ENCODE peak calls at places on chromosome 4, in six cellular contexts. M is progenitor cell of endocrine pancreas; L is psoas muscle; H is activated naive CD8-positive, alpha-beta T cell treated with anti-CD3 and anti-CD28 coated beads, Interleukin-2, amount 10 ng/mL, durations not matched to agents 7 days and 5 days; B is cardiac fibroblast; T is endothelial cell. K is an unnamed sample.

GRCh38 chr4:38242822-38243384 is 282.7 kb downstream of the PTTG2 start:
- DNase-seq in L (no peak), T (no peak), B (no peak), H (no peak), M (no peak), K (no peak)

GRCh38 chr4:99136329-99136728 is 7.8 kb downstream of the ADH4 start:
- DNase-seq in M (no peak), B (no peak), T (no peak), H (no peak), L (no peak), K (no peak)

GRCh38 chr4:36226430-36227227 is 17.7 kb downstream of the ARAP2 start:
- DNase-seq in T (no peak), H (no peak), L (no peak), M (no peak), B (no peak), K (no peak)

GRCh38 chr4:169565606-169566351 is 46.6 kb downstream of the NEK1 start:
- DNase-seq in L (no peak), M (no peak), B (peak), T (no peak), H (no peak), K (no peak)

GRCh38 chr4:148510211-148510610 is 68.0 kb upstream of the NR3C2 start:
- DNase-seq in H (no peak), T (no peak), M (no peak), L (no peak), B (no peak), K (no peak)

GRCh38 chr4:162475221-162475620 is 311.4 kb upstream of the FSTL5 start:
- DNase-seq in T (no peak), M (no peak), H (no peak), B (no peak), L (no peak), K (no peak)

GRCh38 chr4:10421344-10422055 is 35.7 kb downstream of the ZNF518B start:
- DNase-seq in B (no peak), H (no peak), L (no peak), T (no peak), M (no peak), K (no peak)

GRCh38 chr4:185395255-185395955 is at the start of gene LRP2BP:
- DNase-seq in M (no peak), L (no peak), T (no peak), H (no peak), B (no peak), K (no peak)

GRCh38 chr4:7067147-7067522 is 729 bp downstream of the GRPEL1 start:
- DNase-seq in T (no peak), L (peak), M (no peak), B (peak), H (no peak), K (peak)

GRCh38 chr4:151432654-151433053 is 23.7 kb downstream of the FHIP1A start:
- DNase-seq in M (no peak), B (no peak), L (no peak), H (no peak), T (no peak), K (no peak)

GRCh38 chr4:131499139-131499873 is 1649.8 kb upstream of the PCDH10 start:
- DNase-seq in M (no peak), L (no peak), H (no peak), T (no peak), B (peak), K (no peak)

GRCh38 chr4:146336413-146336807 is 122.1 kb downstream of the REELD1 start:
- DNase-seq in B (no peak), M (no peak), H (no peak), L (no peak), T (no peak), K (no peak)

GRCh38 chr4:47287735-47288134 is 175.8 kb downstream of the COMMD8 start:
- DNase-seq in T (no peak), H (no peak), B (peak), L (no peak), M (no peak), K (peak)

GRCh38 chr4:156109943-156110925 is 156.6 kb upstream of the CTSO start:
- DNase-seq in T (no peak), M (no peak), B (peak), L (no peak), H (no peak), K (peak)

GRCh38 chr4:138851626-138852443 is 163.7 kb upstream of the NOCT start:
- DNase-seq in L (no peak), H (no peak), M (no peak), T (no peak), B (peak), K (no peak)

GRCh38 chr4:124334119-124334518 is 378.4 kb downstream of the ANKRD50 start:
- DNase-seq in M (no peak), L (no peak), B (peak), T (peak), H (no peak), K (no peak)

GRCh38 chr4:108683479-108683878 is 33.1 kb downstream of the OSTC start:
- DNase-seq in T (no peak), M (no peak), L (no peak), H (no peak), B (peak), K (no peak)

GRCh38 chr4:6898763-6899162 is 10.9 kb upstream of the TBC1D14 start:
- DNase-seq in M (no peak), L (no peak), B (no peak), T (no peak), H (no peak), K (no peak)

GRCh38 chr4:72536443-72536842 is 32.6 kb downstream of the ADAMTS3 start:
- DNase-seq in T (no peak), M (no peak), H (no peak), B (no peak), L (no peak), K (no peak)

GRCh38 chr4:170229021-170229420 is 139.3 kb upstream of the AADAT start:
- DNase-seq in H (no peak), B (no peak), T (no peak), L (no peak), M (no peak), K (no peak)

GRCh38 chr4:77501240-77501639 is 104.4 kb upstream of the CXCL13 start:
- DNase-seq in B (peak), M (no peak), H (no peak), L (no peak), T (no peak), K (no peak)

GRCh38 chr4:82372502-82372873 is 1.3 kb downstream of the HNRNPD start:
- DNase-seq in L (peak), T (peak), B (peak), M (no peak), H (peak), K (no peak)

GRCh38 chr4:7771056-7771455 is 168.6 kb downstream of the AFAP1 start:
- DNase-seq in L (no peak), T (no peak), H (no peak), B (no peak), M (no peak), K (no peak)

GRCh38 chr4:166924456-166924855 is 309.8 kb downstream of the SPOCK3 start:
- DNase-seq in B (no peak), T (no peak), H (no peak), M (no peak), L (no peak), K (no peak)

GRCh38 chr4:101282076-101282844 is 65.1 kb downstream of the PPP3CA start:
- DNase-seq in M (no peak), B (no peak), L (no peak), T (no peak), H (no peak), K (peak)

GRCh38 chr4:105106416-105106815 is 40.3 kb upstream of the TET2 start:
- DNase-seq in H (no peak), L (no peak), B (no peak), T (no peak), M (no peak), K (no peak)

GRCh38 chr4:147299205-147299604 is 181.7 kb upstream of the EDNRA start:
- DNase-seq in T (no peak), B (no peak), M (no peak), H (no peak), L (no peak), K (no peak)

GRCh38 chr4:175833574-175834350 is 21.7 kb upstream of the GPM6A start:
- DNase-seq in L (no peak), M (no peak), B (no peak), T (no peak), H (no peak), K (no peak)

GRCh38 chr4:129064717-129065116 is 28.6 kb downstream of the SCLT1 start:
- DNase-seq in H (no peak), T (no peak), L (no peak), B (peak), M (no peak), K (no peak)

GRCh38 chr4:4524364-4524763 is 17.5 kb downstream of the STX18 start:
- DNase-seq in T (peak), H (peak), B (no peak), L (no peak), M (no peak), K (no peak)

GRCh38 chr4:113588895-113589668 is 172.5 kb downstream of the CAMK2D start:
- DNase-seq in L (no peak), B (no peak), T (no peak), M (no peak), H (no peak), K (no peak)

GRCh38 chr4:153781717-153782416 is 7.0 kb downstream of the SFRP2 start:
- DNase-seq in L (no peak), M (no peak), H (no peak), B (peak), T (no peak), K (no peak)

GRCh38 chr4:142281999-142282398 is 564.1 kb downstream of the INPP4B start:
- DNase-seq in L (no peak), H (no peak), M (no peak), B (no peak), T (no peak), K (no peak)

GRCh38 chr4:119897260-119897659 is 169.4 kb downstream of the MAD2L1 start:
- DNase-seq in L (no peak), M (no peak), H (no peak), T (no peak), B (no peak), K (no peak)

GRCh38 chr4:136768925-136769275 is 763.4 kb downstream of the PCDH18 start:
- DNase-seq in M (no peak), B (peak), L (no peak), T (no peak), H (no peak), K (no peak)

K was measured in GF-D8.